ENCODE peak calls at places on chromosome 11, in ten cellular contexts. B is SK-N-SH, L is A549, Z is WTC11, N is HCT116, H is HepG2, Q is H1, X is endothelial cell of umbilical vein, J is GM12878, I is K562. M is an unnamed sample.

GRCh38 chr11:74069146-74070046 is 60.5 kb upstream of the UCP3 start:
- DNase-seq in B (no peak), L (peak; percentile 33), Z (no peak), N (no peak), H (no peak), Q (no peak), X (no peak), J (no peak), I (no peak), M (no peak)

GRCh38 chr11:40722179-40722795 is 737.2 kb downstream of the LRRC4C start:
- DNase-seq in B (peak; percentile 44), L (peak; percentile 51), Z (peak; percentile 68), N (no peak), H (peak; percentile 15), Q (peak; percentile 72), X (peak; percentile 7), J (no peak), I (peak; percentile 8), M (peak; percentile 37)

GRCh38 chr11:76768091-76769047 is 14.8 kb upstream of the TSKU start:
- DNase-seq in B (no peak), L (no peak), Z (no peak), N (no peak), H (peak; percentile 29), Q (no peak), X (peak; percentile 71), J (no peak), I (no peak), M (peak; percentile 96)

GRCh38 chr11:89181111-89181510 is 3.4 kb downstream of the TYR start:
- DNase-seq in B (no peak), L (no peak), Z (peak; percentile 13), N (no peak), H (no peak), Q (no peak), X (no peak), J (no peak), I (no peak), M (no peak)

GRCh38 chr11:2587132-2587930 is 112.5 kb downstream of the KCNQ1OT1 start:
- DNase-seq in B (peak; percentile 14), L (no peak), Z (no peak), N (no peak), H (no peak), Q (no peak), X (no peak), J (no peak), I (peak; percentile 4), M (no peak)

GRCh38 chr11:64933213-64933934 is 2.3 kb downstream of the GPHA2 start:
- DNase-seq in B (no peak), L (no peak), Z (no peak), N (no peak), H (no peak), Q (no peak), X (no peak), J (no peak), I (no peak), M (peak; percentile 34)

GRCh38 chr11:104320091-104320490 is 156.1 kb upstream of the PDGFD start:
- DNase-seq in B (no peak), L (no peak), Z (no peak), N (no peak), H (no peak), Q (no peak), X (no peak), J (no peak), I (no peak), M (no peak)

GRCh38 chr11:65305501-65306268 is 9.0 kb upstream of the CDC42EP2 start:
- DNase-seq in B (no peak), L (no peak), Z (no peak), N (no peak), H (peak; percentile 93), Q (no peak), X (no peak), J (no peak), I (no peak), M (no peak)

GRCh38 chr11:87059596-87059995 is 21.9 kb downstream of the TMEM135 start:
- DNase-seq in B (no peak), L (no peak), Z (no peak), N (no peak), H (no peak), Q (no peak), X (no peak), J (no peak), I (no peak), M (no peak)

GRCh38 chr11:104127828-104128227 is 36.1 kb downstream of the PDGFD start:
- DNase-seq in B (no peak), L (no peak), Z (no peak), N (no peak), H (no peak), Q (no peak), X (no peak), J (no peak), I (no peak), M (no peak)

GRCh38 chr11:117096140-117096972 is 1.9 kb downstream of the SIK3 start:
- DNase-seq in B (peak; percentile 36), L (peak; percentile 56), Z (peak; percentile 32), N (no peak), H (peak; percentile 78), Q (peak; percentile 51), X (no peak), J (peak; percentile 77), I (peak; percentile 73), M (peak; percentile 92)

GRCh38 chr11:6612816-6613136 is 760 bp upstream of the TAF10 start:
- DNase-seq in B (peak; percentile 39), L (no peak), Z (peak; percentile 57), N (peak; percentile 41), H (peak; percentile 50), Q (peak; percentile 67), X (no peak), J (no peak), I (no peak), M (no peak)

DNA sequence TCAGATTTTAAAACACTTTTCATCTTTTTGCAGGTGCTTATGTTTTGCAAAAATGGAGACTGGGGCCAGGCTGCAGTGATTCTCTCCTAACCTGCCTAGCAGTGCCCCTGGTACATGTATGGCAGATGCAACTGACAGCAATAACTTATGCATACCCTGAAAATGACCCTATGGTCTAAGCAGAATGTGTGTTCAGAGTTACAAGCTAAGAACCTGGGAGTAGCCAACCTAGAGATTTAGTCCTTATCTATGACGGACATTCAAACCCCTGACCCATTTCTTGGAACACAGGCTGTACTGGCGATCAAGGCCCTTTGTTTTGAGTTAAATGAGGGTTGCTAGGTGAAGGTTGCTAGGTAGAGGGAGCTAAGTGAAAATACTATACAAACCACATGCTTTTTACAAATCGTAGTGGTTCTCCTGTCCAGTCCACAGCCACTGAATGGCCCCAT is 184.9 kb upstream of the SESN3 start:
- DNase-seq in B (no peak), L (no peak), Z (no peak), N (no peak), H (no peak), Q (no peak), X (no peak), J (no peak), I (peak; percentile 61), M (no peak)
- TF ChIP-seq CTCF in B (no peak), L (no peak), Z (no peak), N (no peak), H (no peak), Q (no peak), X (no peak), J (no peak), I (no peak), M (no peak)

GRCh38 chr11:38582151-38582550 is 1984.1 kb upstream of the RAG2 start:
- DNase-seq in B (no peak), L (no peak), Z (no peak), N (no peak), H (no peak), Q (no peak), X (no peak), J (no peak), I (no peak), M (no peak)
- TF ChIP-seq MAX in B (no peak), L (no peak), Z (no peak), N (no peak), H (no peak), Q (no peak), X (no peak), J (no peak), I (no peak), M (no peak)

GRCh38 chr11:68923614-68924013 is 19.9 kb downstream of the IGHMBP2 start:
- DNase-seq in B (no peak), L (no peak), Z (no peak), N (no peak), H (no peak), Q (no peak), X (no peak), J (no peak), I (no peak), M (no peak)
- TF ChIP-seq CTCF in B (no peak), L (no peak), Z (no peak), N (no peak), H (no peak), Q (no peak), X (no peak), J (no peak), I (no peak), M (no peak)

GRCh38 chr11:71329731-71330130 is 77.4 kb upstream of the SHANK2 start:
- DNase-seq in B (no peak), L (no peak), Z (no peak), N (no peak), H (no peak), Q (no peak), X (no peak), J (no peak), I (no peak), M (no peak)

GRCh38 chr11:71326328-71326940 is 74.1 kb upstream of the SHANK2 start:
- DNase-seq in B (no peak), L (no peak), Z (no peak), N (no peak), H (no peak), Q (no peak), X (no peak), J (no peak), I (no peak), M (no peak)

GRCh38 chr11:71329165-71329510 is 76.8 kb upstream of the SHANK2 start:
- DNase-seq in B (no peak), L (no peak), Z (no peak), N (no peak), H (no peak), Q (no peak), X (no peak), J (no peak), I (no peak), M (no peak)

GRCh38 chr11:71325418-71326327 is 73.3 kb upstream of the SHANK2 start:
- DNase-seq in B (no peak), L (no peak), Z (no peak), N (no peak), H (no peak), Q (no peak), X (no peak), J (no peak), I (no peak), M (no peak)

DNA sequence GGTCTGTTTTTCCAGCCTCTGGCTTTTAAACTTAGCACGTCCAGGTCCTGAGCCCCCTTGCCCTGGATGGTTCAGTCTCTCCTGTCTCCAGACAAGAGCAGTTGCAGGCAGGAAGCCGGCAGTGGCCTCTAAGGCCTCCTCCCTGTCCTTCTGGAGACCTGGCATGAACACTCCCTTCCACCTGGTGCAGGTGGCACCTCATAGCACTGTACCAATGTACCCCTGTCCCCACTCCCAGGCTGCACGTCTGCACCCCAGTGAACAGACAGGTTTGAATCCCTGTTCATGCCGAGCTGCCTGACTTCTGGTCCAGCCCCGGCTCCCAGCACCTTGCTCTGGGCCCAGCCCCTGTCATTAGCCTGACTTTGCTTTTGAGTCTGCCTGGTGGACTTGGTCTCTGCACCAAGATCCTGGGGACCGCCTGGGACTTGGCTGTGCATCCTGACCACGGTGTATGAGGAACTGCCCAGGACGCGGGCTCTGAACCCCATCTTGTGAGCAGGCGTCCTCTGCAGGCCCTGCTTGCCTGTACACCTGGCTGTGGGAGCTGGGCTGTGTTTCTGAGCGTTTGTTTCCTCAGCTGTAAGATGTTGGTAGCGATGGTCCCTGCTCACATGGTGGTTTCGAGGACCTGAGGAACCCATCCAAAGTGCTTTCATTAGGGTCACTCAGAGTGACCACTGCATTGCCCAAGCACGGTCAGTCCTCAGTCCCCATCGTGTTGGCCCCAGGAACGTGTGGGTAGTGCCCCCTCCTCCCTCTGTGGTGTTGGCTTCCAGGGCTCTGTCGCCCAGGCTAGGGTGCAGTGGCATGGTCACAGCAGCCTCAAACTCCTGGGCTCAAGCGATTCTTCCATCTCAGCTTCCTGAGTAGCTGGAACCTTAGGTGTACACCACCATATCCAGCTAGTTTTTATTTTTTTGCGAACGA is 75.0 kb upstream of the SHANK2 start:
- DNase-seq in B (no peak), L (no peak), Z (no peak), N (no peak), H (no peak), Q (no peak), X (no peak), J (no peak), I (no peak), M (no peak)
- TF ChIP-seq MAX in B (no peak), L (no peak), Z (no peak), N (no peak), H (no peak), Q (no peak), X (no peak), J (no peak), I (no peak), M (no peak)